ENCODE peak calls at places on chromosomes 16 and 17, in six cellular contexts. K, I, W, A, Y and N are unnamed samples. For H3K36me3, the result is how much of the 10 kb centered on the place peaks cover.

GRCh38 chr17:82302991-82303943 is 14.1 kb downstream of the CD7 start:
- DNase-seq in K (no peak), I (no peak), W (no peak), A (no peak), Y (no peak), N (no peak)

GRCh38 chr17:28433696-28434095 is 27.7 kb upstream of the SLC46A1 start:
- DNase-seq in K (no peak), I (no peak), W (no peak), A (no peak), Y (no peak), N (no peak)

GRCh38 chr17:16247589-16247984 is 30.6 kb downstream of the PIGL start:
- DNase-seq in K (no peak), I (no peak), W (no peak), A (no peak), Y (peak), N (no peak)

GRCh38 chr17:78963378-78963777 is 16.3 kb downstream of the LGALS3BP start:
- DNase-seq in K (peak), I (no peak), W (no peak), A (no peak), Y (no peak), N (no peak)

GRCh38 chr16:54930034-54930938 is at the start of gene IRX5:
- DNase-seq in K (peak), I (peak), W (peak), A (peak), Y (peak), N (peak)

GRCh38 chr17:40473573-40474365 is 27.7 kb downstream of the TNS4 start:
- DNase-seq in K (no peak), I (no peak), W (no peak), A (no peak), Y (no peak), N (peak)

GRCh38 chr16:23595246-23595950 is 718 bp downstream of the NDUFAB1 start:
- DNase-seq in K (no peak), I (no peak), W (peak), A (no peak), Y (peak), N (no peak)

GRCh38 chr16:83810906-83811305 is 3.1 kb downstream of the HSBP1 start:
- DNase-seq in K (no peak), I (no peak), W (peak), A (no peak), Y (no peak), N (no peak)

GRCh38 chr17:58172369-58173071 is 5.7 kb downstream of the OR4D2 start:
- DNase-seq in K (no peak), I (peak), W (peak), A (no peak), Y (no peak), N (no peak)

GRCh38 chr17:63827801-63828221 is 348 bp upstream of the FTSJ3 start:
- DNase-seq in K (no peak), I (no peak), W (no peak), A (no peak), Y (no peak), N (no peak)

GRCh38 chr16:19997264-19997663 is 76.4 kb downstream of the GPR139 start:
- DNase-seq in K (no peak), I (no peak), W (no peak), A (no peak), Y (peak), N (no peak)

GRCh38 chr17:44059101-44059892 is 7.2 kb downstream of the LSM12 start:
- DNase-seq in K (peak), I (no peak), W (no peak), A (no peak), Y (no peak), N (no peak)

GRCh38 chr17:69477204-69477899 is 62.9 kb downstream of the MAP2K6 start:
- DNase-seq in K (no peak), I (no peak), W (no peak), A (no peak), Y (peak), N (no peak)

GRCh38 chr17:66451188-66452149 is 149.1 kb downstream of the PRKCA start:
- DNase-seq in K (no peak), I (no peak), W (no peak), A (peak), Y (peak), N (no peak)

GRCh38 chr17:81976332-81977210 is 858 bp upstream of the ASPSCR1 start:
- DNase-seq in K (no peak), I (peak), W (no peak), A (peak), Y (peak), N (peak)

GRCh38 chr17:40056379-40057005 is 2.3 kb upstream of the MED24 start:
- DNase-seq in K (peak), I (no peak), W (no peak), A (no peak), Y (no peak), N (no peak)

GRCh38 chr17:78379134-78379497 is 667 bp downstream of the PGS1 start:
- DNase-seq in K (no peak), I (peak), W (peak), A (no peak), Y (no peak), N (peak)

GRCh38 chr16:49440156-49441065 is 66.8 kb downstream of the C16orf78 start:
- DNase-seq in K (no peak), I (no peak), W (no peak), A (no peak), Y (no peak), N (no peak)

GRCh38 chr16:9422769-9423513 is 331.5 kb downstream of the HAPSTR1 start:
- DNase-seq in K (no peak), I (no peak), W (no peak), A (no peak), Y (no peak), N (no peak)

GRCh38 chr17:28750178-28751047 is 6.6 kb downstream of the TRAF4 start:
- DNase-seq in K (peak), I (peak), W (peak), A (peak), Y (peak), N (peak)

GRCh38 chr17:72706396-72706981 is 386.0 kb downstream of the SLC39A11 start:
- DNase-seq in K (no peak), I (peak), W (no peak), A (no peak), Y (no peak), N (no peak)

GRCh38 chr16:83623091-83623730 is 184.6 kb upstream of the HSBP1 start:
- DNase-seq in K (no peak), I (no peak), W (no peak), A (no peak), Y (no peak), N (no peak)

GRCh38 chr17:3740611-3741073 is 16.9 kb downstream of the HASPIN start:
- DNase-seq in K (no peak), I (no peak), W (no peak), A (no peak), Y (no peak), N (no peak)

GRCh38 chr16:83215417-83216001 is 588.7 kb downstream of the CDH13 start:
- DNase-seq in K (no peak), I (peak), W (peak), A (peak), Y (peak), N (no peak)

GRCh38 chr17:4110152-4110551 is 32.7 kb downstream of the ZZEF1 start:
- DNase-seq in K (no peak), I (peak), W (peak), A (no peak), Y (no peak), N (no peak)

GRCh38 chr17:28219771-28220170 is 99.2 kb upstream of the TMEM97 start:
- DNase-seq in K (no peak), I (peak), W (no peak), A (no peak), Y (no peak), N (no peak)

GRCh38 chr17:69357701-69358100 is 30.8 kb upstream of the ABCA5 start:
- DNase-seq in K (no peak), I (peak), W (peak), A (no peak), Y (peak), N (peak)

GRCh38 chr17:53629188-53629587 is 193.5 kb upstream of the KIF2B start:
- DNase-seq in K (no peak), I (no peak), W (peak), A (no peak), Y (no peak), N (no peak)

GRCh38 chr17:58265902-58266875 is 14.5 kb downstream of the MPO start:
- DNase-seq in K (no peak), I (no peak), W (no peak), A (no peak), Y (no peak), N (no peak)

GRCh38 chr17:19702231-19702641 is 14.1 kb downstream of the SLC47A2 start:
- DNase-seq in K (no peak), I (no peak), W (no peak), A (no peak), Y (no peak), N (no peak)

GRCh38 chr17:50626037-50626574 is 8.6 kb upstream of the ABCC3 start:
- DNase-seq in K (peak), I (peak), W (peak), A (peak), Y (peak), N (peak)

GRCh38 chr17:50629902-50630301 is 4.8 kb upstream of the ABCC3 start:
- DNase-seq in K (no peak), I (no peak), W (no peak), A (no peak), Y (no peak), N (no peak)

GRCh38 chr17:50630524-50631194 is 4.0 kb upstream of the ABCC3 start:
- DNase-seq in K (no peak), I (peak), W (peak), A (peak), Y (peak), N (peak)

GRCh38 chr17:50627386-50627781 is 7.3 kb upstream of the ABCC3 start:
- DNase-seq in K (no peak), I (no peak), W (no peak), A (no peak), Y (no peak), N (no peak)

DNA sequence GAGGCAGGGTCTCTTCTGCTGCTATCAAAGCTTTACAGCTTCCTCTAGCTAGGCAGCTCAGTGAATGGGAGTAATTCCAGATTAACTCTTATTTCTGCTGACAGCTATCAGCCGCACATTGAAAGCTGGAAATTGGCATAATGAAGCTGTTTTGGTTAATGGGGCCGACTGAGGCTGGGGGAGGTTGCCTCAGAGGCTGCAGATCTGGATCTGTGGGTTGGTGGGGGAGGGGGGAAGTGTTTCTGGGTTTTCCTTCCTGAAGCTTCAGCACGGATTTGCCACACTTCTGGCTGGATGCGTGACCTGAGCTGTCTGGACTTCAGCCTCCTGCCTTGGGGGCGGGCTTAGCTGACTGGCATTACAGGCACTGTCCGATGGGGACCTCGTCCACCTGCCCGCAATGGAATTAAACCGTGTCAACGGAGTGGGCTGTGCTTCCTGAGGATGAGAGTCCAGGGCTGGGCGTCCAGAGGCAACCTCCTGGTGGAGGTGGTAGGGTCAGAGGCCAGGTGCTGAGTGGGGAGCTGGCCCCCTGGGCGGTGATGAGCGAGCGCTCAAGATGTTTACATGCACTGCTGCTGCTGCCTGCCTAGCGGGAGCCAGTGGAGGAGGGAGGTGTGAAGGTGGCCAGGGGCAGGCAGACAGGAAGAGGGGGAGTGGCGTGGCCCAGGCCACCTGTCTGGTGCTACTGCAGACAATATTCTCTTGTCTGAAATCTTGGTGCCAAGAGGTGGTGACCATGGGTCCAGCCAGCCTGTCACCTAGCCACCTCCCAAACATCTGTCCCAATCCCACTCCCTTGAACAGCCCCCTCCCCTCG is 6.7 kb upstream of the ABCC3 start:
- DNase-seq in K (no peak), I (peak), W (peak), A (peak), Y (peak), N (peak)
- H3K36me3 ChIP-seq in K (under half), I (under half), W (under half), A (under half), Y (under half), N (under half)

GRCh38 chr16:62190426-62190825 is 154.2 kb upstream of the CDH8 start:
- DNase-seq in K (no peak), I (peak), W (peak), A (no peak), Y (peak), N (no peak)
- TF ChIP-seq CTCF in K (peak), I (peak), W (no peak), A (no peak), Y (peak), N (no peak)

GRCh38 chr17:48328457-48328856 is 101.6 kb downstream of the SKAP1 start:
- DNase-seq in K (no peak), I (peak), W (no peak), A (no peak), Y (no peak), N (no peak)

GRCh38 chr17:48330877-48331276 is 99.1 kb downstream of the SKAP1 start:
- DNase-seq in K (no peak), I (no peak), W (no peak), A (no peak), Y (no peak), N (no peak)

GRCh38 chr17:48322060-48322459 is 108.0 kb downstream of the SKAP1 start:
- DNase-seq in K (no peak), I (peak), W (peak), A (no peak), Y (no peak), N (no peak)

GRCh38 chr17:48330386-48330785 is 99.6 kb downstream of the SKAP1 start:
- DNase-seq in K (no peak), I (peak), W (no peak), A (no peak), Y (no peak), N (no peak)

DNA sequence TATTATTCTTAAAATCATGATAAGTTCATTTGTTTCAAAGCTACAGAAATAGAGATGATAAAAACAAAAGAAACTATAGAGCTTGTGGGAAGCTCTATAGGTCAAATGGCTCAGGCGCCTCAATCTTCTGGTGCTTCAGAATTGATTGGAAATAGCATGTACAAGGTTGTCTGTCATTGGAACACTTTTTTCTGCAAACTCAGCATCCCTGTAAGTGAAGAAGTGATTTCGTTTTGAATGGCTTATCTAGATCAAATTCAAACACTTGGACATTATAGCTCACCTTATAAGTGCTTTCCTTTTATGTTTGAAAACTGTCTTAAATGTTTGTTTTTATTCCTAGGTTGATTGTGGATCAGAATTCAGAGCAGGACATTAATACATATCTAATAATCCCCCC is 103.7 kb downstream of the SKAP1 start:
- DNase-seq in K (no peak), I (no peak), W (no peak), A (no peak), Y (no peak), N (no peak)
- H3K36me3 ChIP-seq in K (under half), I (under half), W (under half), A (under half), Y (under half), N (under half)

GRCh38 chr17:74986206-74986576 is 1.2 kb upstream of the CDR2L start:
- DNase-seq in K (no peak), I (no peak), W (no peak), A (no peak), Y (no peak), N (no peak)

GRCh38 chr17:74992223-74992622 is 4.8 kb downstream of the CDR2L start:
- DNase-seq in K (no peak), I (no peak), W (no peak), A (no peak), Y (no peak), N (no peak)

GRCh38 chr17:74990581-74991105 is 3.2 kb downstream of the CDR2L start:
- DNase-seq in K (no peak), I (no peak), W (no peak), A (no peak), Y (no peak), N (no peak)

GRCh38 chr17:74987418-74987908 is at the start of gene CDR2L:
- DNase-seq in K (peak), I (peak), W (peak), A (peak), Y (peak), N (peak)

GRCh38 chr17:74987909-74988711 is 678 bp downstream of the CDR2L start:
- DNase-seq in K (peak), I (peak), W (peak), A (peak), Y (peak), N (peak)
- TF ChIP-seq CTCF in K (peak), I (peak), W (peak), A (no peak), Y (peak), N (no peak)